ENCODE peak calls at places on chromosomes 12 and 14, in four cellular contexts. D, P, W and Z are unnamed samples.

GRCh38 chr12:110345176-110345651 is 58.3 kb downstream of the ANAPC7 start:
- DNase-seq in D (no peak), P (no peak), W (no peak), Z (no peak)

GRCh38 chr14:95156153-95156764 is 1.1 kb downstream of the DICER1 start:
- DNase-seq in D (peak), P (no peak), W (no peak), Z (peak)

GRCh38 chr14:62532186-62532585 is 513.1 kb downstream of the KCNH5 start:
- DNase-seq in W (no peak), D (peak), P (no peak), Z (no peak)

GRCh38 chr14:55240526-55241178 is 30.6 kb upstream of the FBXO34 start:
- DNase-seq in D (peak), W (no peak), P (no peak), Z (no peak)

GRCh38 chr14:102951034-102951433 is 28.6 kb downstream of the AMN start:
- DNase-seq in D (no peak), P (no peak), W (no peak), Z (no peak)

GRCh38 chr12:109554761-109555160 is 18.5 kb downstream of the MMAB start:
- DNase-seq in P (no peak), W (no peak), D (no peak), Z (no peak)

GRCh38 chr12:2372735-2373134 is 319.9 kb downstream of the CACNA1C start:
- DNase-seq in P (no peak), W (no peak), D (no peak), Z (no peak)

GRCh38 chr14:82422186-82422585 is 888.5 kb upstream of the SEL1L start:
- DNase-seq in P (no peak), W (no peak), D (no peak), Z (no peak)

GRCh38 chr14:57262117-57262516 is 6.6 kb downstream of the EXOC5 start:
- DNase-seq in D (no peak), P (no peak), W (no peak), Z (no peak)

GRCh38 chr14:68632591-68632895 is 160.3 kb downstream of the ZFP36L1 start:
- DNase-seq in P (no peak), D (no peak), W (no peak), Z (no peak)

GRCh38 chr14:88326352-88327103 is 3.5 kb upstream of the KCNK10 start:
- DNase-seq in P (no peak), D (no peak), W (no peak), Z (no peak)

GRCh38 chr12:53220857-53221202 is 11.2 kb downstream of the RARG start:
- DNase-seq in D (peak), P (peak), W (peak), Z (peak)

GRCh38 chr12:80195143-80195726 is 95.9 kb downstream of the OTOGL start:
- DNase-seq in D (peak), P (no peak), W (no peak), Z (peak)

GRCh38 chr12:57609781-57610552 is 1.3 kb upstream of the ARHGEF25 start:
- DNase-seq in D (no peak), P (no peak), W (no peak), Z (no peak)

GRCh38 chr12:123897221-123897620 is 75.4 kb downstream of the CCDC92 start:
- DNase-seq in D (peak), W (no peak), P (no peak), Z (no peak)

GRCh38 chr12:32502693-32503510 is 103.5 kb downstream of the FGD4 start:
- DNase-seq in P (no peak), D (peak), W (no peak), Z (peak)

GRCh38 chr12:81644503-81644902 is 114.6 kb downstream of the PPFIA2 start:
- DNase-seq in P (no peak), D (peak), W (no peak), Z (peak)

GRCh38 chr12:102885043-102885932 is 31.8 kb downstream of the PAH start:
- DNase-seq in P (no peak), W (no peak), D (no peak), Z (no peak)

GRCh38 chr12:51401020-51401419 is 9.8 kb upstream of the GALNT6 start:
- DNase-seq in W (no peak), D (no peak), P (no peak), Z (no peak)

GRCh38 chr12:108399514-108399913 is 60.4 kb upstream of the CMKLR1 start:
- DNase-seq in P (no peak), W (no peak), D (no peak), Z (no peak)

GRCh38 chr12:76880156-76881023 is 1.6 kb upstream of the CSRP2 start:
- DNase-seq in W (no peak), D (peak), P (no peak), Z (peak)

GRCh38 chr12:118370601-118371000 is 2.1 kb downstream of the TAOK3 start:
- DNase-seq in W (no peak), D (no peak), P (no peak), Z (no peak)

GRCh38 chr12:43836455-43836989 is 641 bp downstream of the TMEM117 start:
- DNase-seq in D (peak), P (no peak), W (no peak), Z (peak)

GRCh38 chr14:29028973-29029582 is 262.5 kb downstream of the FOXG1 start:
- DNase-seq in W (no peak), D (peak), P (no peak), Z (no peak)

GRCh38 chr12:104609083-104609844 is 152.5 kb downstream of the CHST11 start:
- DNase-seq in W (no peak), P (no peak), D (no peak), Z (no peak)

GRCh38 chr14:75022655-75023054 is 19.9 kb downstream of the EIF2B2 start:
- DNase-seq in D (no peak), W (no peak), P (peak), Z (peak)

GRCh38 chr14:64992328-64992885 is 5.7 kb downstream of the FNTB start:
- DNase-seq in W (no peak), P (no peak), D (no peak), Z (no peak)

GRCh38 chr12:105835505-105835904 is 303.2 kb downstream of the NUAK1 start:
- DNase-seq in P (no peak), D (no peak), W (no peak), Z (no peak)

GRCh38 chr12:92802906-92803305 is 100.1 kb downstream of the PLEKHG7 start:
- DNase-seq in P (no peak), D (no peak), W (no peak), Z (no peak)

GRCh38 chr14:105195533-105196227 is 14.6 kb upstream of the NUDT14 start:
- DNase-seq in D (no peak), P (no peak), W (no peak), Z (peak)

GRCh38 chr14:85273099-85273677 is 256.8 kb upstream of the FLRT2 start:
- DNase-seq in W (no peak), D (no peak), P (no peak), Z (peak)

GRCh38 chr14:49971156-49972141 is 78.6 kb downstream of the ARF6 start:
- DNase-seq in D (peak), P (no peak), W (peak), Z (peak)

GRCh38 chr12:95836185-95836609 is 22.6 kb upstream of the SNRPF start:
- DNase-seq in P (no peak), W (no peak), D (peak), Z (peak)

GRCh38 chr12:120259418-120260202 is 5.9 kb downstream of the PXN start:
- DNase-seq in P (no peak), W (no peak), D (peak), Z (no peak)

GRCh38 chr12:113174461-113175384 is 10.6 kb downstream of the DDX54 start:
- DNase-seq in D (peak), P (peak), W (no peak), Z (peak)

GRCh38 chr12:51828951-51829581 is 19.5 kb downstream of the FIGNL2 start:
- DNase-seq in D (no peak), W (no peak), P (no peak), Z (no peak)

GRCh38 chr14:35927727-35928126 is 101.6 kb downstream of the BRMS1L start:
- DNase-seq in D (no peak), P (no peak), W (no peak), Z (no peak)

DNA sequence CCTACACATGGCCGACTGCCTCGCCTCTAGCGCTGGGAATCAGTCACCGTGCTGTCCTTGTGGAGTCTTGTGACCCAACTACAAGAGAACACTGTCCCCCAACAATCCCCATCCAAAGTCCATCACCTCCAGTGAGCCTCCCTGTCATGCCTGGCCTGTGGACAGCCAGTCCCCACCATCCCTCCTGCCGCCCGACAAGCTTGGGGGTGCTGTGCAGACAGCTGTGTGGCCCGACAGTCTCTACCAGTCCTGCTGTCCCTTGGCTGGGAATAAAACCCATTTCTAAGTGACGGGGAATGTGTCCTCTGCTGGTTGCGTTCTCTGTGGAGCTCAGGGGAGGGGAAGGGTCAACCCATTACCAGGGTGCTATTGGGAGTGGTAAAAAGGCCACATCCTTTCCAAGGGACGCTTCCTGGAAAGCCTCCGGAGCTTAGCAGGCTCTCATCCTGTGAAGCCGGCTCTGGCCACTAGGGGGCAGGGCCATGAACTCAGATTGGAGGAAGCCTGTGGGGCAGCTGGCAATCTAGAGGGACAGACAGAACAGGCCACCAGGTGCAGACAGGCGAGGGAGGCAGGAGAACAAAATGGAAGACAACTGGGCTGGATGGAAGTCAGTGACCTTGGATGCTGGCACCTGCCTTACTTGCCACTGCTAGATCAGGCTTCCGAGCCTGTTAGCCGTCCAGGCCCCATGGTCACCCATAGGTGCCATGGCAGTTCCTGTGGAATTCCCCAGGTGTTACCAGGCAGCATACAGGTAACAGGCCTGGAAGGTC is 12.0 kb upstream of the BLTP3B start:
- DNase-seq in P (peak), D (peak), W (no peak), Z (peak)
- TF ChIP-seq FOS in P (no peak), D (no peak), W (no peak), Z (no peak)

DNA sequence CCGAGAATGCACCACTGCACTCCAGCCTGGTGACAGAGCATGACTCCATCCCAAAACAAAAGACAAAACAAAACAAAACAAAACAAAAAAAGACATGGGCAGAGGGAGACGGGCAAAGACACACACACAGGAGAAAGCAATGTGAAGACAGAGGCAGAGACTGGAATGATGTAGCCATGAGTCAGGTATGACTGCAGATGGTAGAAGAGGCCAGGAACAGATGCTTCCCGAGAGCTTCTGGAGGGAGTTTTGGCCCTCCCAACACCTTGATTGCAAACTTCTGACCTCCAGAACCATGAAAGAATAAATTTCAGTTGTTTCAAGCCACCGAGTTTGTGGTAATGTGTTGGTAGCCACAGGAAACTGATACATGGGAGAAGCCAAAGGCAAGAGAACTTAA is 27.1 kb downstream of the VWF start:
- DNase-seq in P (no peak), D (peak), W (no peak), Z (no peak)
- TF ChIP-seq FOS in P (no peak), D (peak), W (no peak), Z (peak)

GRCh38 chr12:131916306-131917138 is 12.6 kb upstream of the PUS1 start:
- DNase-seq in P (no peak), W (no peak), D (no peak), Z (no peak)
- TF ChIP-seq FOS in P (no peak), W (no peak), D (no peak), Z (no peak)

GRCh38 chr14:41549821-41550597 is 56.7 kb upstream of the LRFN5 start:
- DNase-seq in W (no peak), P (no peak), D (peak), Z (no peak)
- TF ChIP-seq FOS in W (no peak), P (no peak), D (peak), Z (no peak)

DNA sequence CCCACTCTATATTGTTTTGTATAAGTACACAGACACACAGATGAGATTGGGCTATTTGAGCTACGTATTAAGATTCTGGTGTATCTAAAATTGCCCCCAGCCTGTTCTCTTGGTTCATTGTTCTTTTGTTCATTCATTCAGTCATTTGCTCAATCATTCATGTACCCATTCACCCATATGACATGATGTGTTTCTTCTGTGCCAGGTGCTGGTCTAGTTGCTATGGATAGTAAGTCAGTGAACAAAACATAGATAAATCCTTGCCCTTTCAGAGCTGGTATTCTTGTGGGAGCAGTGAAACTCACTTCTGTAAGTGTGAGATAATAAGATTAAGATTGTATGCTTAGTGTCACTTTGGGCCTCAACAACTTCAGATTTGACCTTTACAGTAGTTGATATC is 191.3 kb downstream of the TMTC2 start:
- DNase-seq in D (no peak), P (no peak), W (no peak), Z (no peak)
- TF ChIP-seq FOS in D (no peak), P (no peak), W (no peak), Z (no peak)

DNA sequence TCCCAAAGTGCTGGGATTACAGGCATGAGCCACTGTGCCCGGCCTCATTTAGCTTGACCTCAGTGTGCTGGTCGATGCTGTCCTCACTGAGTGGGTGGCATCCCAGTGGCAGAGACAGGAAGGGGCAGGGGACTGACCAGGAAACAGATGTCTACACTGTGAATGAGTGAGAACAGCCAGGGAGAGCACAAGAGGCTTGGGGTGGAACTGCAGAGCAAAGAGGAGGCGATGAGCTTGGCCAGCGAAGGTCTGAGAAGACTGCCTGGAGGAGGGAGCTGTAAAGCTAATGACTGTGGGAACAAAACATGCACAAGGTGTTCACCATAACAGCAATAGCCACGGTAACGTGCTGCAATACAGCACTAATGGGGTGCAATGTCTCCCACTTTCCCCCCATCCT is 57.2 kb upstream of the BEGAIN start:
- DNase-seq in P (no peak), D (no peak), W (no peak), Z (peak)
- TF ChIP-seq FOS in P (no peak), D (no peak), W (no peak), Z (no peak)